ENCODE peak calls at places on chromosomes 2 and 18, in six cellular contexts. Y, W, J, N, B and I are unnamed samples.

GRCh38 chr18:50814387-50814786 is 5.4 kb downstream of the MRO start:
- DNase-seq in Y (no peak), W (no peak), J (no peak), N (no peak), B (no peak), I (no peak)

GRCh38 chr18:25587545-25587944 is 235.6 kb upstream of the ZNF521 start:
- DNase-seq in Y (no peak), W (no peak), J (no peak), N (no peak), B (no peak), I (no peak)

GRCh38 chr2:47653909-47654789 is 128.8 kb upstream of the MSH6 start:
- DNase-seq in Y (peak), W (no peak), J (peak), N (peak), B (peak), I (no peak)

GRCh38 chr2:191899442-191899841 is 52.6 kb upstream of the CAVIN2 start:
- DNase-seq in Y (peak), W (peak), J (no peak), N (no peak), B (no peak), I (no peak)

GRCh38 chr2:160700415-160700814 is 206.8 kb upstream of the RBMS1 start:
- DNase-seq in Y (no peak), W (peak), J (no peak), N (no peak), B (no peak), I (no peak)

GRCh38 chr2:62203459-62203858 is 7.5 kb downstream of the B3GNT2 start:
- DNase-seq in Y (no peak), W (no peak), J (no peak), N (no peak), B (no peak), I (no peak)

GRCh38 chr2:40148344-40148743 is 303.5 kb downstream of the SLC8A1 start:
- DNase-seq in Y (no peak), W (no peak), J (no peak), N (no peak), B (no peak), I (no peak)

GRCh38 chr2:205660521-205661124 is 21.7 kb upstream of the NRP2 start:
- DNase-seq in Y (peak), W (peak), J (no peak), N (no peak), B (no peak), I (peak)

GRCh38 chr2:60335533-60336237 is 217.8 kb downstream of the BCL11A start:
- DNase-seq in Y (no peak), W (no peak), J (no peak), N (peak), B (no peak), I (no peak)

GRCh38 chr2:28904295-28904694 is 9.8 kb downstream of the WDR43 start:
- DNase-seq in Y (peak), W (peak), J (peak), N (peak), B (no peak), I (no peak)

GRCh38 chr2:171592026-171592555 is 69.8 kb downstream of the CYBRD1 start:
- DNase-seq in Y (no peak), W (no peak), J (no peak), N (no peak), B (peak), I (no peak)

GRCh38 chr2:217203086-217203485 is 343.2 kb upstream of the TNP1 start:
- DNase-seq in Y (no peak), W (no peak), J (no peak), N (no peak), B (no peak), I (no peak)

GRCh38 chr18:10379511-10379910 is 74.9 kb upstream of the APCDD1 start:
- DNase-seq in Y (peak), W (no peak), J (no peak), N (no peak), B (no peak), I (no peak)

GRCh38 chr2:134361648-134362047 is 107.8 kb downstream of the MGAT5 start:
- DNase-seq in Y (no peak), W (no peak), J (no peak), N (peak), B (no peak), I (no peak)

GRCh38 chr2:182426915-182427233 is at the start of gene PDE1A:
- DNase-seq in Y (no peak), W (no peak), J (no peak), N (no peak), B (no peak), I (no peak)

DNA sequence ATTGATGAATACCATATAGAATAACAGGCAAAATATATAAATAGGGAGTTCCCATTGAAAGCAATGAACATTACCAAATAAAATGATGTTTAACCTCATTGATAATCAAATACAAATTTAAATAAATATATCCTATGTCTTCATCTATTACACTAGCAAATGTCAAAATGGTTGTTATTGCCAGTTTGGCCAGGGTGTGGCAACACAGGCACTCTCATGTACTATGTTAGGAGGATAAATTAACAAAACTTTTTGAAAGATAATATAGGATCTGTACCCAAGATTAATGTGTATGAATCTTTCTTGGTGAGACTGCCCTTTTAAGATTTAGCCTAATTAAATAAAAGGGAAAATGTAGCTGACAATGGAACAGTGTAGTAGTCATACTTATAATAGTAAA is 659.3 kb downstream of the ERBB4 start:
- DNase-seq in Y (peak), W (no peak), J (no peak), N (no peak), B (no peak), I (no peak)
- TF ChIP-seq CTCF in Y (peak), W (peak), J (peak), N (no peak), B (no peak), I (no peak)

GRCh38 chr2:108492364-108492763 is 41.9 kb upstream of the LIMS1 start:
- DNase-seq in Y (peak), W (peak), J (no peak), N (peak), B (no peak), I (no peak)
- TF ChIP-seq CTCF in Y (no peak), W (no peak), J (no peak), N (no peak), B (no peak), I (no peak)

DNA sequence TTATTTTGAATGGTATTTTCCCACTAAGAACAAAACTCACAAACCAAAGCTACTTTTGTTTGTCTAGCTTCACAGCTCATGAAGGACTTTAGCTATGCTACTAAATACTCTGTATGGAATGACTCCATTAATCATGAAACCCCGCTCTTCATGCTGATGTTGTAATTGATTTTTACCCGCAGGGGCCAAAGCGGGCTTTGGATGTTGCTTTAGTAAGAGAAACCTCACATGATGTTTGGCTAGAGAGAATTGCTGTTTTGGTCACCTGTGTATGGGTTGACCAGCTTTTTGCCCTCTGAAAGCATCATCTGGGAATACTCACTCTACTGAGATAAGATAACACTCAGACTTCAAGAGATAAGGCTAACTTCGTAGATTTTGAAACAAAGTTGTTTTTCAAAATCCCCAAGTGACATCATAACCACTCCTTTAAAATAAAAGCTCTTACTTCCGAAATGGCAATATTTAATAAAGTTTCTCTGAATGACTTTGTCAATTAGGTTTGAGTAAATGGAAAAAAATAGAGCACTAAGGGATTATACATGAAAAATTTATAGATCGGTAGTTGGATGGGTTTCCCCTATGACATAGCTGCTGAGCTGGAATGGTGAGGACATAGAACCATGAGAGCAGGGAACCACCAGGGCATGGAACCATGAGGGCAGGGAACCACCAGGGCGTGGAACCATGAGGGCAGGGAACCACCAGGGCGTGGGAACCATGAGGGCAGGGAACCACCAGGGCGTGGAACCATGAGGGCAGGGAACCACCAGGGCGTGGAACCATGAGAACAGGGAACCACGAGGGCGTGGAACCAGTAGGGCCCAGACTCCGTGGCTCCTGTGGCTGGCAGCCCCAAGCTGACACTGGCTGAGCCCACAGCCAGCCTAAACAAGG is 31.9 kb downstream of the ACKR3 start:
- DNase-seq in Y (no peak), W (no peak), J (no peak), N (no peak), B (no peak), I (no peak)
- TF ChIP-seq CTCF in Y (no peak), W (no peak), J (no peak), N (no peak), B (no peak), I (no peak)

GRCh38 chr2:109318949-109319342 is 189.9 kb downstream of the SH3RF3 start:
- DNase-seq in Y (no peak), W (no peak), J (no peak), N (no peak), B (no peak), I (no peak)

GRCh38 chr2:109317471-109318090 is 188.6 kb downstream of the SH3RF3 start:
- DNase-seq in Y (peak), W (no peak), J (no peak), N (no peak), B (no peak), I (no peak)

GRCh38 chr2:109316091-109316490 is 187.1 kb downstream of the SH3RF3 start:
- DNase-seq in Y (no peak), W (no peak), J (no peak), N (no peak), B (no peak), I (no peak)

GRCh38 chr2:109320195-109320935 is 191.4 kb downstream of the SH3RF3 start:
- DNase-seq in Y (no peak), W (no peak), J (no peak), N (no peak), B (no peak), I (no peak)

DNA sequence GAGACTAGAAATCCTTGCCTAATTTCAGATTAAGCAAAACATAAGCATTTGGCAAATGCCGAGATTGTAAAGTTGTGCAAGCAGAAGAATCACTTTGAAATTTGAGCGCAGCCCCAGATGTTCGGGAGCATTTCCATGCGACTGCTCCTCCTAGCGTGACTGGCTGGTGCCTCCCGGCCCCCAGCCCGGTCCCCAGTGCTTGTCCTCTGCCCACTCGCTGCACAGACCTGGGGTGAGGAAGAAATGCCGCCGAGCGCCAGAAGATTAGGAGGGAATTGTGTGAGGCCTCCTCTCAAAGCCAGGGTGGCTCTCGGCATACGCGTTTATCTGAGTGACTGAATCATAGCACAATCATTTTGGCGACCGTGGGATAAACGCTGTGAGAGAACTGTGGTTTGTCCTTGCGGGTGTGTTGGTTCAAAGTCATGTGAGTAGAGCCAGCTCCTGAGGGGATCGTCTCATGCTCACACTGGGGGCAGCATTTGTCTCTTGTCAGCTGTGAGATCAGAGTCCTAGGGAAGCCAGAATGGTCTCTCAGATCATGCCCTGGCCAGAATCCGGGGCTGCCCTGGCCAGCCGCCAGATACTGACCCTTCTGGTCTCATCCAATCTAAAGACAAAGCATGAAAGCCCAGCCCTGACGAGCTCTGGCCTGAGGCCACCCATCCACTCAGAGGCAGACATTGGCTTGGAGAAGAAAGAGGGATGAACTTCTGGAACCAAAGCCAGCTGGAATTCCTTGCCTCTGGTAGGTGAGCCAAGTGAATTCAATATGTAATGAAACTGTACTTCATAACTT is 189.3 kb downstream of the SH3RF3 start:
- DNase-seq in Y (peak), W (peak), J (no peak), N (peak), B (peak), I (no peak)
- TF ChIP-seq CTCF in Y (peak), W (peak), J (no peak), N (peak), B (peak), I (no peak)

DNA sequence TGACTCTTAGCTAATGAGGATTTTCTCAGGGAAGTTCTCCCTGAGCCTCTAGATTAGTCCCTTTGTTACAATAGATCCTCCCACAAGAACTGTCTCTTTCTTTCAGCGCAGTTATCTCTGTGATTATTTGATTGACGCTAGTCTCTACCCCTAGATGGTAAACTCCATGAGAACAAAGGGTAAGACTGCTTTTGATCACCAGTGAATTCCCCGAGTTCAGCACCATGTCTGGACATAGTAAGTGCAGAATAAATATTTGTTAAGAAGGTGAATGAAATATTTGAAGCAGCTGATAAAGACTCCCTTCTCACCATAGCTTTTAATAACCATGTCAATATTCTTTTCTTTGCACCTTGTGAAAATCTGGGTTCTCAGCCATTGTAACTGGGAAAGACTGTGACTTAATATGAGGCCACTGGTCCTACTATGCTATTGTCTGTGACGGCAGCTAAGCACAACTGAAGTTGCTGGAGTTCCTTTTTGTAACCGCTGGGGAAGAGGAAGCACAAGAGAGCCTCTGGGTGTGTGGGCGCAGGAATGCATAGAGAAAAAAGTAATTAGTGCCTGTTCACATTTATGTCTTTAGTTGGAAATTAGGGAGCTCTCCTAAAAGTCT is 214.7 kb downstream of the TGIF1 start:
- DNase-seq in Y (no peak), W (no peak), J (no peak), N (peak), B (no peak), I (no peak)
- TF ChIP-seq CTCF in Y (no peak), W (no peak), J (no peak), N (no peak), B (no peak), I (no peak)

DNA sequence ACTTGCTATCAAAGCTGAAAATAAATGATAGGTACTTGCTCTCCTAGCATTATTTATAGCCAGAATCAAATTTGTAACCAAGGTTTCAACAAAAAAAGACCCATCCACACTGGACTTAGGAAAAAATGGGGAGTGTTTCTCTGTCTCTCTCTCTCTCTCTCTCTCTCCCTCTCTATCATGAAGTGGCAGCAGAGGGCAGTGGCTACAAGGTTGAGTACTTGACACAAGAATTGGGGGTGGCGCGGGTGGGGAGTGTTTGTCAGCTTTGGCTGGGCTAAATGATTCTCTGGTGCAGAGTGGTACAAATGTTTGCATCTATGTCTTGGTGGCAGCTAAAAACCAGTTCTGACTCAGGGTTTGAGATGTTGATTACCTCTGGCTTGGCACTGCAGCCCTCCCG is 85.0 kb downstream of the RBM43 start:
- DNase-seq in Y (no peak), W (no peak), J (no peak), N (no peak), B (no peak), I (no peak)
- TF ChIP-seq CTCF in Y (no peak), W (no peak), J (no peak), N (no peak), B (no peak), I (no peak)

GRCh38 chr2:64841462-64841861 is 147.7 kb upstream of the SLC1A4 start:
- DNase-seq in Y (no peak), W (no peak), J (no peak), N (no peak), B (no peak), I (no peak)
- TF ChIP-seq CTCF in Y (no peak), W (no peak), J (no peak), N (no peak), B (no peak), I (no peak)